ENCODE peak calls at places on chromosomes 2 and 18, in eight cellular contexts. I is iPS DF 19.7, A is OCI-LY7, Q is SJSA1, V is C1 segment of cervical spinal cord, L is sigmoid colon, S is astrocyte of the cerebellum, X is astrocyte of the spinal cord. G is an unnamed sample.

GRCh38 chr2:137708311-137708710 is 256.0 kb upstream of the HNMT start:
- DNase-seq in I (no peak), A (no peak), Q (no peak), V (no peak), L (no peak), S (no peak), X (no peak), G (no peak)

GRCh38 chr2:59182249-59182648 is 941.1 kb upstream of the FANCL start:
- DNase-seq in I (peak; percentile 50), A (peak; percentile 35), Q (peak; percentile 45), V (no peak), L (no peak), S (no peak), X (peak; percentile 73), G (no peak)

GRCh38 chr2:108926561-108927380 is 62.2 kb downstream of the EDAR start:
- DNase-seq in I (no peak), A (no peak), Q (no peak), V (no peak), L (peak; percentile 50), S (no peak), X (no peak), G (peak; percentile 59)

GRCh38 chr2:86333378-86333777 is 4.0 kb downstream of the REEP1 start:
- DNase-seq in I (no peak), A (no peak), Q (no peak), V (no peak), L (no peak), S (no peak), X (no peak), G (no peak)

GRCh38 chr18:62751341-62751821 is 36.0 kb downstream of the PHLPP1 start:
- DNase-seq in I (peak; percentile 90), A (no peak), Q (no peak), V (no peak), L (no peak), S (peak; percentile 15), X (peak; percentile 58), G (no peak)

GRCh38 chr18:21074336-21075323 is 37.0 kb downstream of the ROCK1 start:
- DNase-seq in I (no peak), A (peak; percentile 15), Q (no peak), V (no peak), L (no peak), S (no peak), X (no peak), G (no peak)

GRCh38 chr2:205686231-205687017 is 4.1 kb downstream of the NRP2 start:
- DNase-seq in I (no peak), A (no peak), Q (no peak), V (no peak), L (peak; percentile 72), S (no peak), X (no peak), G (peak; percentile 77)

GRCh38 chr2:65491381-65491903 is 59.0 kb upstream of the SPRED2 start:
- DNase-seq in I (no peak), A (no peak), Q (no peak), V (no peak), L (no peak), S (peak; percentile 18), X (peak; percentile 3), G (no peak)

GRCh38 chr2:73175663-73176204 is 26.6 kb upstream of the NOTO start:
- DNase-seq in I (no peak), A (no peak), Q (peak; percentile 63), V (no peak), L (peak; percentile 89), S (no peak), X (peak; percentile 35), G (peak; percentile 94)

GRCh38 chr2:6827516-6828298 is 38.0 kb downstream of the CMPK2 start:
- DNase-seq in I (no peak), A (no peak), Q (no peak), V (no peak), L (no peak), S (no peak), X (no peak), G (no peak)

GRCh38 chr2:9739508-9739907 is 103.8 kb upstream of the TAF1B start:
- DNase-seq in I (no peak), A (no peak), Q (no peak), V (no peak), L (peak; percentile 83), S (no peak), X (no peak), G (peak; percentile 93)

GRCh38 chr18:37254973-37255372 is 310.6 kb downstream of the CELF4 start:
- DNase-seq in I (no peak), A (no peak), Q (no peak), V (no peak), L (no peak), S (no peak), X (no peak), G (no peak)

GRCh38 chr2:212968284-212969081 is 182.9 kb downstream of the IKZF2 start:
- DNase-seq in I (no peak), A (no peak), Q (no peak), V (no peak), L (no peak), S (no peak), X (no peak), G (no peak)

GRCh38 chr2:30963184-30963583 is 155.9 kb upstream of the CAPN13 start:
- DNase-seq in I (no peak), A (no peak), Q (no peak), V (no peak), L (no peak), S (no peak), X (no peak), G (no peak)

GRCh38 chr2:64105676-64106461 is 38.4 kb downstream of the PELI1 start:
- DNase-seq in I (no peak), A (no peak), Q (no peak), V (no peak), L (no peak), S (no peak), X (peak; percentile 5), G (no peak)

GRCh38 chr18:51537487-51537886 is 340.0 kb upstream of the MEX3C start:
- DNase-seq in I (peak; percentile 33), A (peak; percentile 45), Q (no peak), V (peak; percentile 1), L (no peak), S (peak; percentile 1), X (no peak), G (no peak)

GRCh38 chr2:181947273-181947672 is 38.4 kb upstream of the PPP1R1C start:
- DNase-seq in I (no peak), A (no peak), Q (no peak), V (no peak), L (no peak), S (no peak), X (no peak), G (no peak)

GRCh38 chr2:6896930-6897759 is 19.6 kb downstream of the RSAD2 start:
- DNase-seq in I (no peak), A (peak; percentile 42), Q (no peak), V (no peak), L (no peak), S (no peak), X (peak; percentile 62), G (no peak)

GRCh38 chr2:31467426-31467825 is 52.9 kb upstream of the XDH start:
- DNase-seq in I (no peak), A (no peak), Q (no peak), V (no peak), L (no peak), S (no peak), X (no peak), G (no peak)

G was measured in kidney.